ENCODE peak calls at places on chromosomes 6 and 20, in four cellular contexts. T, D, L and S are unnamed samples.

GRCh38 chr20:48482790-48483189 is 345.0 kb downstream of the PREX1 start:
- DNase-seq in T (no peak), D (no peak), L (no peak), S (no peak)

GRCh38 chr6:80469977-80470376 is 363.5 kb downstream of the BCKDHB start:
- DNase-seq in T (no peak), D (no peak), L (no peak), S (no peak)

GRCh38 chr6:138343112-138343511 is 34.6 kb upstream of the SMIM28 start:
- DNase-seq in T (no peak), D (no peak), L (no peak), S (no peak)

GRCh38 chr20:22836877-22837276 is 198.2 kb upstream of the SSTR4 start:
- DNase-seq in T (peak), D (no peak), L (no peak), S (no peak)

GRCh38 chr6:90681863-90682262 is 95.0 kb upstream of the MAP3K7 start:
- DNase-seq in T (no peak), D (no peak), L (no peak), S (no peak)

GRCh38 chr20:59701236-59701635 is 96.9 kb downstream of the PHACTR3 start:
- DNase-seq in T (no peak), D (no peak), L (no peak), S (no peak)

GRCh38 chr20:53623454-53624206 is 30.0 kb upstream of the ZNF217 start:
- DNase-seq in T (peak), D (peak), L (peak), S (peak)

GRCh38 chr20:31559704-31560093 is 45.4 kb upstream of the ID1 start:
- DNase-seq in T (peak), D (no peak), L (no peak), S (no peak)

GRCh38 chr6:169156108-169156821 is 97.4 kb downstream of the THBS2 start:
- DNase-seq in T (no peak), D (no peak), L (no peak), S (no peak)

GRCh38 chr20:2849529-2849928 is 9.0 kb downstream of the VPS16 start:
- DNase-seq in T (no peak), D (no peak), L (no peak), S (no peak)

GRCh38 chr20:2845607-2846006 is 5.1 kb downstream of the VPS16 start:
- DNase-seq in T (no peak), D (no peak), L (no peak), S (no peak)

GRCh38 chr20:2846698-2847097 is 6.2 kb downstream of the VPS16 start:
- DNase-seq in T (no peak), D (no peak), L (no peak), S (no peak)

GRCh38 chr20:2851086-2851485 is 10.5 kb downstream of the VPS16 start:
- DNase-seq in T (no peak), D (no peak), L (no peak), S (no peak)

DNA sequence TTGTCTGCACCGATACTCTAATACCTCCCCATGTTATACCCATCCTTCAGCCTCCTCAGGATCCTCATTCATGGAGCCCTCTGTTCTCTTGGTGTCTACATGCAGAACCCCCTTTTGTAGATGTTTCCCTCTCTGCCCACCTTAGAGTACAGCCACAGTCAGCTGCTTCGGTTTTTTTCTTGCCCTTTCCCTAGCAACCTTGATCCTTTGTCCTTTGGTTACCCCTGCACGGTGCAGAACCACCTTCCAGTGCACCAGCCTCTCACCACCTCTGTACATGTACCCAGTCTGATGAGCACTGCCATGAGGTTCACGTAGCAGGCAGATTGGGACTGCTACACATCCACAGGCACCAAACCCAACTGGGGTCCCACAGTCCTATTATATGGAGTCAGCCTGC is 7.3 kb downstream of the VPS16 start:
- DNase-seq in T (no peak), D (no peak), L (no peak), S (no peak)
- TF ChIP-seq CHD4 in T (no peak), D (no peak), L (no peak), S (no peak)

DNA sequence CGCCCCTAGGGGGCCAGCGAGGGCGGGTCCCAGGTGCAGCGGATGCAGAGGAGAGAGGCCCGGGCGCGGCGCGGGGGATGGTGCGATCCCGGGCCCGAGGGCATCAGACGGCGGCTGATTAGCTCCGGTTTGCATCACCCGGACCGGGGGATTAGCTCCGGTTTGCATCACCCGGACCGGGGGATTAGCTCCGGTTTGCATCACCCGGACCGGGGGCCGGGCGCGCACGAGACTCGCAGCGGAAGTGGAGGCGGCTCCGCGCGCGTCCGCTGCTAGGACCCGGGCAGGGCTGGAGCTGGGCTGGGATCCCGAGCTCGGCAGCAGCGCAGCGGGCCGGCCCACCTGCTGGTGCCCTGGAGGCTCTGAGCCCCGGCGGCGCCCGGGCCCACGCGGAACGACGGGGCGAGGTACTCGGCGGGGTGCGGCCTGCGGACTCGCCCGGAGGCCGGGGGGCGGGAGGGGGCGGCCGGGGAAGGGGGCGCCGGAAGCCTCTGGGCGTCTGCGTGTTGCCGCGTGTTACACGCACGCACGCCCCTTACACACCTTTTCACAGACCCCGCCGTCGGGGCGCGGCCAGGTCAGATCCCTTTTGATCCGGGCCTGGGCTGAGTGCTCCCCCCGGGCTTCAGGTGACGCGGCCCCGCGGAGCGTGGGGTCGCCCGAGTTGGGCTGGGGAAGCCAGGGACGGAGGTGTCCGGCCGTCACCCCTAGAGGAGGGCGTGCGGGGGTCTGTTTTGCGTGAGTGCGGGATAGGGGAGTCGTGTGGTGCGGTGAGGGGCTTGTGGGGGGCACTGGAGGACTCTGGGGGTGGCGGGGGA is 412 bp downstream of the TRIB3 start:
- DNase-seq in T (peak), D (peak), L (no peak), S (peak)
- TF ChIP-seq EP300 in T (peak), D (peak), L (no peak), S (peak)

DNA sequence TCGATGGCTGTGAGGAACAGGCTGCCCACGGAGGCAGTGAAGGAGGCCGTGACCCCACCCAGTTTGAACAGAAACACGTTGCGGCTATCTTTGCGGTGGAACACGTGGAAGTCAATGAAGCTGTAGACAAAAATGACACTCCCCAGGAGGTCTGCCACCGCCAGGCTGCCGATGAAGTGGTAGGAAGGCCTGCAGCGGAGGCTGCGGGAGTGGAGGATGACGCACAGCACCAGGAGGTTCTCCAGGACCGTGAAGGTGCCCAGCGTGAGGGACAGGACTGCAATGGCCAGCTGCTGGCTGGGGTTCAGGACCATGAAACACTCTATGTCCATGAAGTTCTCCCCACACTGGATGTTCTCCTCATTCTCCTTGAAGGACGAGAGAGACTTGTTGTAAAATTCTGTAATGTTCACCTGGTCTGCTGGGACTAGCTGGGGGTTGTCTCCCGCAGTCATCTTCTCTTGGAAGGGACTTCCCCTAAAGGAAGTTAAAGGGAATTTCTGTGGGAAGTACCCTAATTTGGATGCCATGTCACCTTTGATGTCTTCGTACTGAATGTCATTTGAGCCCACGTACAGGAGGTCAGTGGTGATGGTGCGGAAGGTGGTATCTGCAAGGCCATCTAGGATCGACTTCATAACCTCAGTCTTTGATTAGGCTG is 21.4 kb downstream of the CNR1 start:
- DNase-seq in T (no peak), D (no peak), L (no peak), S (no peak)
- TF ChIP-seq CHD4 in T (no peak), D (no peak), L (no peak), S (no peak)

GRCh38 chr6:110542311-110543024 is 66.1 kb upstream of the SLC22A16 start:
- DNase-seq in T (no peak), D (no peak), L (no peak), S (no peak)

GRCh38 chr6:110538416-110539060 is 62.1 kb upstream of the SLC22A16 start:
- DNase-seq in T (no peak), D (no peak), L (no peak), S (no peak)

GRCh38 chr6:110534731-110535164 is 58.3 kb upstream of the SLC22A16 start:
- DNase-seq in T (no peak), D (no peak), L (no peak), S (no peak)

GRCh38 chr6:110541701-110542309 is 65.4 kb upstream of the SLC22A16 start:
- DNase-seq in T (no peak), D (no peak), L (no peak), S (no peak)

DNA sequence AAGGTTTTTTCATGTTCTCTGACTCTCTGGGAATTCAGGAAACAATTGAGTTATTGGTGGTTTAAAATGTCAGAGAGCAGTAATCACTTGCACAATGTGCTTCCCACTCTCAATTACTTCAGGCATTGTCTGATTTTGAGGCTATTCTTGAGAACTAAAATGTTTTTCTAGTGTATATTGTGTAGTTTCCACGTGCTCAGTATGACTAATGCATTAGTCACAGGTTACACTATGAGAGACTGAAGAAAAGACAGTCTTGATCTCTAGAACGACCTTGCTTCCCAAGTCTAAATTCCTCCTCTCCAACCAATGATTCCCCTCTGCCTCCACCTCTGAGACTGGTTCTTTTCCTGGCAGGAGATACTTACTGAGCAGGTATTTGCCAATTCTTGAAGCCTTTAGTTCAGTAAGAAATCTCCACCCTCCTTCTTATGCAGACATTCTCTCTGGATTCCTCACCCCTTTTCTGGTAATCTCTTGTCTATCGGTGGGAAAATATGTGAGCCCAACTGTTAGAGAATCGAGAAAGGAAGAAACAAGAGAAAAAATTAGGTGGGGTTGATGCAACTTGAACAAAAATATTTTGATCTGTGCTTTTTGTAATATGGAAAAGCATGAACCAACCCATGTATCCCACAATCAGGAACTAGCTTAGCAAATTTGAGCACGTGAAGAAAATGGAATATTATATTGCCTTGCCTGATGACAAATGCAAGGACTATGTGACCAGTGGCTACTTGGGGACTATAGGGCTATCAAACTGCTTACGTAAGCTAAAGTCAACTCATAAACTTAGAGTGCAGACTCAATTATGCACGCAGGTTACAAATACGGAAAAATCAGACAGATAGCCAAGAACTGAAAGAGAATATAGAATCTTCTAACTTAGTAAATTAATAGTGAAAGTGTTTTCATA is 61.1 kb upstream of the SLC22A16 start:
- DNase-seq in T (peak), D (peak), L (no peak), S (peak)
- TF ChIP-seq EP300 in T (no peak), D (no peak), L (no peak), S (no peak)

DNA sequence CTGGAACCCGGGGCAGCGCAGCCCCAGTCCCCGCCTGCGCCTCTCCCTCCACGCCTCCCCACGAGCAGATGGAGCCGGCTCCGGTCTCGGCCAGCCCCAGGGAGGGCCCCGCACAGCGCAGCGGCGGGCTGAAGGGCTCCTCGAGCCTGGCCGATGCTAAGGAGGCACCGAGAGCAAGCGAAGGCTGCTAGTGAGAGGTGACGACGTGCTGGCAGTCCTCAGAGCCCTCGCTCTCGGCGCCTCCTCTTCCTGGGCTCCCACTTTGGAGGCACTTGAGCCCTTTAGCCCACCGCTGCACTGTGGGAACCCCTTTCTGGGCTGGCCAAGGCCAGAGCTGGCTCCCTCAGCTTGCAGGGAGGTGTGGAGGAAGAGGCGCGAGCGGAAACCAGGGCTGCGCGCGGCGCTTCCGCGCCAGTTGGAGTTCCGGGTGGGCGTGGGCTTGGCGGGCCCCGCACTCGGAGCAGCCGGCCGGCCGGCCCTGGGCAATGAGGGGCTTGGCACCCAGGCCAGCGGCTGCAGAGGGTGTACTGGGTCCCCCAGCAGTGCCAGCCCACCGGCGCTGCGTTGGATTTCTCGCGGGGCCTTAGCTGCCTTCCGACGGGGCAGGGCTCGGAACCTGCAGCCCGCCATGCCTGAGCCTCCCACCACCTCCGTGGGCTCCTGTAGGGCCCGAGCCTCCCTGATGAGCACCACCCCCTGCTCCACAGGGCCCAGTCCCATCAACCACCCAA is 2.5 kb upstream of the TMEM14C start:
- DNase-seq in T (no peak), D (no peak), L (no peak), S (peak)
- TF ChIP-seq CHD4 in T (no peak), D (no peak), L (no peak), S (no peak)